ENCODE peak calls at places on chromosomes 3 and 15, in ten cellular contexts. Y is H1, L is sigmoid colon, B is HL-60, E is spleen, H is GM23338, O is prostate gland, D is HCT116, R is stomach, N is upper lobe of left lung. U is an unnamed sample.

GRCh38 chr3:12471228-12471627 is 13.1 kb upstream of the TSEN2 start:
- DNase-seq in R (no peak), O (no peak), H (peak), L (no peak), B (no peak), E (no peak), D (peak), Y (no peak), N (no peak), U (no peak)

GRCh38 chr3:184808021-184808420 is 3.9 kb upstream of the VPS8 start:
- DNase-seq in N (peak), O (no peak), H (peak), E (no peak), R (no peak), B (peak), D (peak), Y (peak), L (no peak), U (no peak)

GRCh38 chr3:107366766-107367165 is 10.5 kb upstream of the CCDC54 start:
- DNase-seq in B (no peak), L (no peak), H (peak), Y (no peak), D (no peak), O (no peak), R (no peak), N (no peak), E (no peak), U (no peak)

GRCh38 chr3:90062018-90062417 is 954.6 kb downstream of the EPHA3 start:
- DNase-seq in R (no peak), H (no peak), L (no peak), E (no peak), D (no peak), O (no peak), B (no peak), N (no peak), Y (no peak), U (no peak)

GRCh38 chr15:62835351-62835750 is 207.2 kb upstream of the TPM1 start:
- DNase-seq in R (no peak), D (no peak), Y (no peak), O (no peak), L (no peak), B (peak), H (no peak), E (no peak), N (no peak), U (peak)

GRCh38 chr3:177744873-177745646 is 547.8 kb upstream of the TBL1XR1 start:
- DNase-seq in D (no peak), H (no peak), O (no peak), L (no peak), E (no peak), Y (no peak), B (no peak), N (no peak), R (peak), U (no peak)

GRCh38 chr3:13655074-13655913 is 106.4 kb downstream of the FBLN2 start:
- DNase-seq in L (no peak), Y (peak), R (peak), E (peak), N (peak), B (no peak), H (peak), O (no peak), D (no peak), U (no peak)

GRCh38 chr15:90075420-90076289 is 26.6 kb downstream of the IDH2 start:
- DNase-seq in N (no peak), Y (peak), H (peak), E (no peak), D (peak), B (no peak), O (peak), L (no peak), R (peak), U (no peak)

GRCh38 chr3:136196064-136196400 is at the start of gene MSL2:
- DNase-seq in R (no peak), Y (no peak), E (no peak), L (no peak), N (peak), H (no peak), D (no peak), B (no peak), O (no peak), U (peak)

GRCh38 chr3:13347390-13347966 is 72.6 kb downstream of the NUP210 start:
- DNase-seq in L (no peak), B (no peak), O (no peak), N (no peak), E (no peak), D (no peak), Y (peak), H (peak), R (no peak), U (no peak)

GRCh38 chr3:54053201-54053600 is 69.2 kb upstream of the CACNA2D3 start:
- DNase-seq in E (no peak), N (no peak), L (no peak), H (no peak), D (no peak), Y (no peak), R (no peak), O (no peak), B (no peak), U (no peak)

GRCh38 chr3:190864002-190864401 is 1.5 kb upstream of the GMNC start:
- DNase-seq in D (no peak), Y (no peak), B (no peak), N (no peak), L (no peak), R (no peak), H (no peak), E (no peak), O (no peak), U (no peak)

GRCh38 chr3:195708626-195709481 is 11.9 kb upstream of the MUC20 start:
- DNase-seq in H (no peak), Y (no peak), D (no peak), O (no peak), L (no peak), N (no peak), E (no peak), R (no peak), B (no peak), U (no peak)

GRCh38 chr3:179738998-179739397 is 86.2 kb downstream of the USP13 start:
- DNase-seq in N (peak), R (no peak), Y (no peak), D (no peak), E (no peak), H (no peak), B (no peak), O (no peak), L (no peak), U (no peak)

GRCh38 chr3:188232676-188233075 is 78.7 kb downstream of the LPP start:
- DNase-seq in D (no peak), O (no peak), Y (no peak), R (no peak), H (no peak), L (no peak), B (no peak), E (no peak), N (no peak), U (no peak)

DNA sequence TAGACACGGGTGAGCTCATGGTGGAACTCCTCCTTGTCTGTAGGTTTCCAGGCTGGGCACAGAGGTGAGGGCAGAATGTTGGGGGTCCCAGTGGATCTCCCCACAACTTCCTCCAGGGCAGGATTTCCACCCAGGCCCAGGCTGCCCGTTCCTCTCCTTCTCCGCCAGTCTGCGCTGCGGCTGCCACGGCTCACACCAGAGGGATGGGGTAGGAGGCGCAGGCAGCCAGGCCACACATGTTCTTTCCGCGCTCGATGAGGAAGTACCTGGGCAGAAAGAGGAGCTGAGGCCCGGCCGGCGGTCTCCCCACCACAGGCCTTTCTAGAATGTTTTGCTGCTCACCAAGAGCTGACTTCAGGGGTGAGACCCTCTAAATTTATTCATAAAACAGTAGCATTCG is 22.9 kb downstream of the CTSH start:
- DNase-seq in R (no peak), N (peak), L (no peak), B (peak), D (no peak), H (no peak), O (no peak), E (no peak), Y (no peak), U (no peak)
- TF ChIP-seq POLR2AphosphoS5 in R (no peak), N (no peak), L (no peak), B (peak), D (no peak), H (no peak), O (no peak), E (peak), Y (no peak), U (no peak)

GRCh38 chr3:30635072-30635471 is 28.7 kb downstream of the TGFBR2 start:
- DNase-seq in R (no peak), H (no peak), L (no peak), N (no peak), B (no peak), Y (no peak), D (no peak), E (no peak), O (no peak), U (no peak)
- H3K27ac ChIP-seq in R (no peak), H (no peak), L (no peak), N (peak), B (peak), Y (no peak), D (no peak), E (peak), O (no peak), U (no peak)

DNA sequence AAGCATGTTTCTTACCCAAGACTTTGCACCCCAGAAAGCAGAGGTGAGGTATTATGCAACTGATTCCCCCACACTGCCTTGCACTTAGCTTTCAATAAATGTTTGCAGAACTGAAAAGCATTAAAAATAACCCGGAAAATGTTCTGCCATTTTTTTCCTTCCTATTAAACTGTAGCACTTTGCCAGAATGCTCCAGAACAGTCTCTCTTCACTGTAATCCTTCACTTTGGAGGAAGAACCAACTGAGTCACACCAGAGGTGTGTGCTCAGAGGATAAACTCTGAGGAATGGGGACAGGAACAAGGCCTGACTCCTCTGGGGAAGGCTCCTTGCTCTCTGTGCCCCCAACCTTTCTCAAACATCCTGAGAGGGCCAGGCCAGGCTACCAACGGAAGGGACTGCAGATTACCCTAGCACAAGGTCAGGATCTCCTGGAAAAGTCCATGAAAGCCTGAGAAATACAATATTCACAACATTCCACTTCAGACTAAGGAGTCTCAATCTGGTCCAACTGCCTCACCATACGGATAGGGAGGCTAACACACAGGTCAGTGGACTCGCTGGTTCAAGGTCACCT is 19.0 kb downstream of the ANP32A start:
- DNase-seq in B (no peak), L (peak), R (no peak), N (no peak), D (no peak), O (no peak), E (no peak), Y (no peak), H (no peak), U (no peak)
- TF ChIP-seq POLR2AphosphoS5 in B (no peak), L (no peak), R (no peak), N (no peak), D (no peak), O (no peak), E (no peak), Y (no peak), H (no peak), U (no peak)

DNA sequence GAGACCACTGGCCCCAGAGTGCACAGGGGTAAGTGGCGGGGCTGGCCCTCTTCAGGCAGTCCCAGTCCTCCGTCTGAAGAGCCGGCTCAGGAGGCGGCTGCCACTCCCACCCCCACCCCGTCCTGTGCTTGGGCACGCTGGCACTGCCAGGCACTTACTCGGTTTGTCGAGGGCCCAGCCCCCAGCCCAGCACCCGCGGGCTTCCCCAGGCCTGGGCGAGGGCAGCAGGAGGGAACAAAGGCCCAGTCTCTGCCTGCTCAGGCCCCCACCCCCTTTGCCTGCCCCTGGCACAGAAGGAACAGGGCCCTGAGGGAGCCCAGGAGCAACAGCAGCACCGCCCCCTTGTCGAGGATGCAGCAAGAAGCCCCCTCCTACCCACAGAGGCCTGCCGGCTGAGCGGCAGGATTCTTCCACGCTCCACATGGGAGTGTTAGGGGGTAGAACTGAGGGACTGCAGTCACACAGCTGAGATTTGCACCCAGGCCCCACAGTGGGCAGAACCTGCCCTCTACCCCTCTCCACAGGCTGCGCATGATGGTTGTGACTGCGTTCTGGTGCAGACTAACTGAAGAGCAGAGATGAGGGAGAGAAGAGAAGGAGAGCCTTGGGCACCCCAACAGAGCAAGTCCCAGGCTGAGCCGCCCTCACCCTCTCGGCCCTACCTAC is 8.9 kb downstream of the DUSP7 start:
- DNase-seq in H (no peak), O (no peak), B (no peak), Y (no peak), E (no peak), L (no peak), R (peak), N (peak), D (no peak), U (no peak)
- H3K27ac ChIP-seq in H (no peak), O (no peak), B (no peak), Y (no peak), E (peak), L (peak), R (peak), N (peak), D (peak), U (peak)

GRCh38 chr3:157543491-157544035 is 40.3 kb upstream of the VEPH1 start:
- DNase-seq in Y (no peak), L (no peak), N (no peak), E (no peak), D (no peak), H (no peak), R (no peak), B (no peak), O (no peak), U (no peak)

GRCh38 chr3:157542711-157543485 is 39.7 kb upstream of the VEPH1 start:
- DNase-seq in D (no peak), O (peak), L (peak), R (peak), Y (peak), B (peak), H (peak), E (no peak), N (peak), U (peak)

GRCh38 chr3:157541506-157542236 is 38.5 kb upstream of the VEPH1 start:
- DNase-seq in E (no peak), R (no peak), O (no peak), N (no peak), Y (no peak), B (no peak), D (no peak), L (no peak), H (no peak), U (no peak)

GRCh38 chr3:157540656-157541055 is 37.4 kb upstream of the VEPH1 start:
- DNase-seq in R (no peak), E (no peak), H (no peak), D (no peak), O (no peak), Y (no peak), N (no peak), B (no peak), L (no peak), U (no peak)

DNA sequence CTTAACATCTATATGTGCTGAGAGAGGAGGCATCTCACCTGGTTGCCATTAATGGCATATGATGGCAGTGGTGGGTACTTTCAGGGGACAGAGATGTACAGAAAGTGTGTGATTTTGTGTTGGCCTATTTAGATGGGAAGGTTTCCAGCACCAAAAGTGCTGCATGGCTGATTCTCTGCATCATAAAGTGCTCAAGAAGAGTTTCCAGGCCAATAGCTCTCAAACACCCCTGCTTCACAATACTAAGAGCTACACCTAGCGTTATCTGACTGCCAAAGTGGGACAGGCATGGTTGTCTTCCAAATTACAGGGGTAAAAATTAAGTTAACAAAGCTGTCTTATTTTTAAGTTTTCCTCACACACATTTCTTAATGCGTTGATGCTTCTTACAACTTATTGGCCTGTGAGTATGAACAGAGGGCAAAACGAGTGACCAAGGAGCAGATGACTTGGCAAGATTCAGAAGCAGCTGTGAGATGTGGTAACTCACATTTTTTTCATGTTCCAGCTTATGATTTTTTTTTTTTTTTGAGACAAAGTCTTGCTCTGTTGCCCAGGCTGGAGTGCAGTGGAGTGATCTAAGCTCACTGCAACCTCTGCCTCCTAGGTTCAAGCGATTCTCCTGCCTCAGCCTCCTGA is 41.4 kb upstream of the VEPH1 start:
- DNase-seq in R (no peak), B (no peak), Y (no peak), E (no peak), D (no peak), N (no peak), L (no peak), O (no peak), H (no peak), U (no peak)
- TF ChIP-seq POLR2AphosphoS5 in R (no peak), B (no peak), Y (no peak), E (no peak), D (no peak), N (no peak), L (peak), O (no peak), H (no peak), U (peak)

GRCh38 chr3:114700637-114701234 is 406.9 kb downstream of the TIGIT start:
- DNase-seq in B (no peak), N (no peak), D (no peak), L (no peak), O (no peak), E (no peak), Y (no peak), H (no peak), R (no peak), U (no peak)
- H3K27ac ChIP-seq in B (no peak), N (no peak), D (no peak), L (no peak), O (no peak), E (no peak), Y (no peak), H (no peak), R (no peak), U (no peak)

GRCh38 chr3:141441381-141442365 is 45.2 kb upstream of the RASA2 start:
- DNase-seq in R (peak), B (peak), H (peak), Y (peak), O (no peak), D (no peak), L (no peak), N (no peak), E (peak), U (no peak)
- TF ChIP-seq POLR2AphosphoS5 in R (no peak), B (no peak), H (no peak), Y (no peak), O (no peak), D (no peak), L (no peak), N (no peak), E (no peak), U (no peak)

GRCh38 chr3:197520311-197521276 is 35.2 kb downstream of the BDH1 start:
- DNase-seq in O (no peak), D (no peak), R (peak), E (no peak), H (peak), L (no peak), Y (peak), N (no peak), B (no peak), U (no peak)

GRCh38 chr3:197516517-197516889 is 39.3 kb downstream of the BDH1 start:
- DNase-seq in Y (no peak), N (no peak), B (no peak), R (peak), D (peak), L (no peak), E (peak), H (no peak), O (no peak), U (peak)

GRCh38 chr3:197521277-197522182 is 34.2 kb downstream of the BDH1 start:
- DNase-seq in D (no peak), H (no peak), Y (no peak), O (no peak), L (no peak), N (no peak), B (no peak), R (no peak), E (no peak), U (no peak)

GRCh38 chr3:197519801-197520211 is 36.0 kb downstream of the BDH1 start:
- DNase-seq in L (no peak), E (no peak), R (no peak), D (no peak), N (peak), B (no peak), H (no peak), Y (no peak), O (no peak), U (no peak)

DNA sequence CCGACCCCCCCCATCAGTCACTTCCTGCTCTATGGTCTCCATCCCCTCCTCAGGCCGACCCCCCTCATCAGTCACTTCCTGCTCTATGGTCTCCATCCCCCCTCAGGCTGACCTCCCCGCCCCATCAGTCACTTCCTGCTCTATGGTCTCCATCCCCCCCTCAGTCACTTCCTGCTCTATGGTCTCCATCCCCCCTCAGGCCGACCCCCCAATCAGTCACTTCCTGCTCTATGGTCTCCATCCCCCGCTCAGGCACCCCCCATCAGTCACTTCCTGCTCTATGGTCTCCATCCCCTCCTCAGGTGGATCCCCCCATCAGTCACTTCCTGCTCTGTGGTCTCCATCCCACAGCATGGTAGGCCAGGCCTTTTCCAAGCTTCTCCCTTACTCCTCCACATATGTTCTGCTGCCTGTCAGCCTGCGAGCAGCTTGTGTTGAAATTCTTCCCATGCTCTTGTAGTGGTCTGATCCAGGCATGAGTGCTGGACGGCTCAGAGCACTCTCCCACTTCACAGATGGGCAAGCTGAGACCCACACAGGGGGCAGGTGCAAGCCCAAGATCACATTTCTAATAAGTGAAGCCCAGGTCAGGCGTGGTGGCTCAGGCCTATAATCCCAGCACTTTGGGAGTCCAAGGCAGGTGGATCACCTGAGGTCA is 36.8 kb downstream of the BDH1 start:
- DNase-seq in L (no peak), H (no peak), B (no peak), Y (no peak), D (no peak), R (no peak), O (no peak), N (no peak), E (no peak), U (no peak)
- H3K27ac ChIP-seq in L (no peak), H (no peak), B (no peak), Y (no peak), D (no peak), R (no peak), O (no peak), N (no peak), E (no peak), U (no peak)

GRCh38 chr3:58526124-58526957 is 10.6 kb downstream of the ACOX2 start:
- DNase-seq in R (no peak), O (no peak), N (no peak), L (no peak), E (no peak), B (peak), H (peak), D (peak), Y (no peak), U (no peak)

GRCh38 chr3:58530354-58530865 is 6.6 kb downstream of the ACOX2 start:
- DNase-seq in Y (no peak), L (no peak), H (no peak), E (no peak), D (no peak), N (peak), O (no peak), B (no peak), R (no peak), U (no peak)

GRCh38 chr3:58531555-58531954 is 5.4 kb downstream of the ACOX2 start:
- DNase-seq in H (no peak), O (no peak), R (no peak), Y (no peak), D (no peak), N (no peak), E (no peak), L (no peak), B (no peak), U (no peak)

GRCh38 chr3:58529516-58530353 is 7.3 kb downstream of the ACOX2 start:
- DNase-seq in R (no peak), D (peak), N (peak), B (peak), H (peak), L (no peak), E (no peak), O (no peak), Y (peak), U (no peak)

GRCh38 chr3:58528629-58529028 is 8.4 kb downstream of the ACOX2 start:
- DNase-seq in E (no peak), Y (no peak), D (no peak), R (peak), H (no peak), B (no peak), N (no peak), L (no peak), O (peak), U (peak)
- TF ChIP-seq POLR2AphosphoS5 in E (no peak), Y (no peak), D (no peak), R (no peak), H (no peak), B (no peak), N (no peak), L (no peak), O (peak), U (no peak)

U was measured in breast epithelium.